ENCODE peak calls at places on chromosomes 13 and 19, in four cellular contexts. G is fibroblast of lung, D is uterus, B is breast epithelium. Y is an unnamed sample.

GRCh38 chr19:6209233-6209632 is 70.5 kb downstream of the MLLT1 start:
- DNase-seq in G (no peak), D (no peak), B (no peak), Y (no peak)

GRCh38 chr13:113499936-113500335 is 9.4 kb upstream of the DCUN1D2 start:
- DNase-seq in B (no peak), G (peak; percentile 73), D (no peak), Y (no peak)

GRCh38 chr19:38499532-38499931 is 66.0 kb downstream of the RYR1 start:
- DNase-seq in D (no peak), G (no peak), B (no peak), Y (no peak)

GRCh38 chr13:48263196-48263595 is 30.2 kb downstream of the ITM2B start:
- DNase-seq in B (no peak), D (no peak), G (peak; percentile 6), Y (no peak)

GRCh38 chr13:27133889-27134288 is 37.7 kb downstream of the USP12 start:
- DNase-seq in B (no peak), D (no peak), G (no peak), Y (no peak)

GRCh38 chr13:72384186-72384823 is 343.1 kb downstream of the MZT1 start:
- DNase-seq in D (no peak), G (no peak), B (no peak), Y (no peak)

GRCh38 chr19:41427647-41428480 is 690 bp upstream of the B3GNT8 start:
- DNase-seq in B (no peak), D (peak; percentile 32), G (no peak), Y (peak; percentile 20)

GRCh38 chr13:76983676-76984075 is 8.2 kb upstream of the CLN5 start:
- DNase-seq in D (no peak), B (no peak), G (no peak), Y (no peak)

GRCh38 chr19:46372901-46373572 is 26.1 kb downstream of the PPP5C start:
- DNase-seq in B (no peak), G (peak; percentile 63), D (no peak), Y (no peak)

GRCh38 chr13:114212096-114212495 is 22.6 kb upstream of the CDC16 start:
- DNase-seq in G (peak; percentile 65), D (no peak), B (no peak), Y (no peak)

GRCh38 chr19:18173054-18173571 is 500 bp upstream of the IFI30 start:
- DNase-seq in B (peak; percentile 41), G (no peak), D (no peak), Y (peak; percentile 56)

GRCh38 chr19:39200066-39200817 is 3.5 kb downstream of the NCCRP1 start:
- DNase-seq in D (no peak), G (no peak), B (no peak), Y (no peak)

GRCh38 chr19:15642807-15643206 is 2.1 kb downstream of the CYP4F3 start:
- DNase-seq in G (no peak), B (no peak), D (no peak), Y (no peak)

GRCh38 chr13:54445865-54446264 is 1417.3 kb downstream of the OLFM4 start:
- DNase-seq in B (no peak), G (no peak), D (no peak), Y (no peak)

GRCh38 chr19:28882818-28883217 is 330.1 kb downstream of the UQCRFS1 start:
- DNase-seq in B (no peak), G (no peak), D (no peak), Y (no peak)

GRCh38 chr13:74229242-74229641 is 95.0 kb upstream of the KLF12 start:
- DNase-seq in G (no peak), B (no peak), D (no peak), Y (no peak)

GRCh38 chr19:4830768-4831265 is 695 bp downstream of the TICAM1 start:
- DNase-seq in D (no peak), B (no peak), G (no peak), Y (no peak)

GRCh38 chr13:36758345-36758744 is 60.7 kb upstream of the RFXAP start:
- DNase-seq in G (no peak), B (no peak), D (no peak), Y (no peak)

GRCh38 chr13:29255567-29255966 is 339.9 kb downstream of the SLC7A1 start:
- DNase-seq in B (no peak), D (no peak), G (no peak), Y (no peak)
- H3K9me3 ChIP-seq in B (no peaks in the 10 kb centered on the region), D (no peaks in the 10 kb centered on the region), G (no peaks in the 10 kb centered on the region), Y (no peaks in the 10 kb centered on the region)

GRCh38 chr13:43116242-43116641 is 92.9 kb downstream of the DNAJC15 start:
- DNase-seq in B (no peak), D (no peak), G (no peak), Y (no peak)
- TF ChIP-seq CTCF in B (no peak), D (no peak), G (no peak), Y (no peak)

DNA sequence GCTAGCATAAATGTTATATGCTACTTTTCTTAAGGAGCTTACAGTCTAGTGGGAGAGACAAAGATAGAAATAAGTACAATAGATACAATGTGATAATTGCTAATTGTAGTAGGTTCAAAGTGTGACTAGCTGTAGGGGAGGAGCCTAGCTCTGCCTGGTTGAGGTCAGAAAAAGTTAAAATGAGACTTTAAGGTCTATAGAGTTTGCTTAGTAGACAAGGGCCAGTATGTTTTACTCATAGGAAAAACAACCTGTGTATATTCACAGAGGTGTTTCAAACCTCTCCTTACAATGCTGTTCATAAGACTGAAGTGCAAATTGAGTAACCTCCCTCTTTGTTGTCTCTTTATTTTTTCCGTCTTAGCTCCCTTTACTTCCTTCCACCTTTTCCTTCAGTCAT is 56.1 kb downstream of the PDS5B start:
- DNase-seq in G (no peak), B (no peak), D (no peak), Y (no peak)
- H3K9me3 ChIP-seq in G (no peaks in the 10 kb centered on the region), B (no peaks in the 10 kb centered on the region), D (no peaks in the 10 kb centered on the region), Y (no peaks in the 10 kb centered on the region)

GRCh38 chr19:8832132-8833021 is at the start of the genes MBD3L1 and ZNF558:
- DNase-seq in G (peak; percentile 97), D (peak; percentile 99), B (peak; percentile 98), Y (peak; percentile 99)
- TF ChIP-seq CTCF in G (no peak), D (peak; percentile 43), B (peak; percentile 27), Y (peak; percentile 33)

GRCh38 chr19:12015753-12016116 is 19.7 kb downstream of the ZNF433 start:
- DNase-seq in G (peak; percentile 15), D (no peak), B (no peak), Y (no peak)
- H3K9me3 ChIP-seq in G (peaks cover 4% of the 10 kb centered on the region), D (no peaks in the 10 kb centered on the region), B (peaks cover 82% of the 10 kb centered on the region), Y (peaks cover 18% of the 10 kb centered on the region)

GRCh38 chr19:3064011-3064330 is 1.7 kb upstream of the TLE5 start:
- DNase-seq in G (no peak), B (no peak), D (no peak), Y (no peak)

GRCh38 chr19:3060852-3061182 is 1.5 kb downstream of the TLE5 start:
- DNase-seq in D (no peak), G (no peak), B (no peak), Y (no peak)

GRCh38 chr19:3062165-3063105 is at the start of gene TLE5:
- DNase-seq in B (no peak), D (peak; percentile 74), G (no peak), Y (peak; percentile 73)

GRCh38 chr19:3059653-3060052 is 2.6 kb downstream of the TLE5 start:
- DNase-seq in D (no peak), B (no peak), G (no peak), Y (no peak)

DNA sequence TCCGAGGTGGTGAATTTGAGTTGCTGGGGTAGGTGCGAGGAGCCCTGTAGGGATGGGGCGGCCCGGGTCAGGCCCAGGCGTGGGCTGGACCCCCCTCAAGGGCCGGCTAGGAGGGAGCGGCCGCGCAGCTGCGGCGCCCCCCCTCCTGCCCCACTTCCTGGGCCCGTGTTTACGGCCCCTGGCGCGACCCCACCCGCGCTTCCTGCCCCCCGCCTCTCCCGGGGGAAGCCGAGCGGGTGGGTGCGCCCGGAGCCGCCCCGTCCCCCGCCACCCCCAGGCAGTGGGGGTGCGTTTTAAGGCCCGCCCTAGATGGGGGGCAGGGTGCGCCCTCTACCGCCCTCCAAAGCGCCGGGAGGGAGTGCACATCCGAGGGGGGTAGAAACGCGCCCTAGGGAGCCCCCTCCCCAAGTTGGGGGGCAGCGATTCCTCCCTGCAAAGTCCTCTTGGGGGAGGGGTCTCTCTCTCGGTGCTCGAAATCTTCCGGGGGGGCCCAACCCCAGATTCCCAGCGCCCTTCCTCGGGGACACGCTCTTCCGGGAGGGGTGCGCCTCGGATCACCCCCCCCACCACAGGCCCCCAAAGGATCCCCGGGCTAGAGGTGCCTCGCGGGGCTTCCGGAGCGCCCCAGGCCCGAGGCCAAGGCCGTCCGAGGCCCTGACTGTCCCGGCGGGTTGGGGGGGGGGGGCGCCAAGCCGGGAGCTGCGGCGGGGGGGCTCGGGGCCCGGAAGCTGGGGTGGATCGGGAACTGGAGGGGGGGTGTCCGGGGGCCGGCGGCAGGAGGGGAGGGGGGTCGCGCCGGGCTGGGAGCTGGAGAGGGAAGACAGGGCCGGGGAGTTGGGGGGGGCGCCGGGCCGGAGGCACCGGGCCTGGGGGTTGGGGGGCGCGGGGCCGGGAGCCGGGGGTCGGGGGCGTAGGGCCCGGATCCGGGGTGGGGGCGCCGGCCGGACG is 807 bp downstream of the TLE5 start:
- DNase-seq in G (peak; percentile 42), D (peak; percentile 77), B (no peak), Y (peak; percentile 60)
- TF ChIP-seq CTCF in G (peak; percentile 25), D (peak; percentile 31), B (peak; percentile 15), Y (peak; percentile 39)

GRCh38 chr13:25901460-25902376 is 150.1 kb downstream of the SHISA2 start:
- DNase-seq in G (peak; percentile 87), B (no peak), D (no peak), Y (no peak)

GRCh38 chr13:25898991-25899390 is 152.8 kb downstream of the SHISA2 start:
- DNase-seq in D (no peak), B (no peak), G (no peak), Y (no peak)

GRCh38 chr13:25902946-25903345 is 148.9 kb downstream of the SHISA2 start:
- DNase-seq in D (no peak), G (no peak), B (no peak), Y (no peak)

GRCh38 chr13:25899464-25899863 is 152.4 kb downstream of the SHISA2 start:
- DNase-seq in G (no peak), B (no peak), D (no peak), Y (no peak)

GRCh38 chr13:25899952-25900351 is 151.9 kb downstream of the SHISA2 start:
- DNase-seq in D (no peak), G (no peak), B (no peak), Y (no peak)
- H3K9me3 ChIP-seq in D (no peaks in the 10 kb centered on the region), G (no peaks in the 10 kb centered on the region), B (no peaks in the 10 kb centered on the region), Y (no peaks in the 10 kb centered on the region)

GRCh38 chr19:52690395-52691214 is 44.2 kb downstream of the ZNF611 start:
- DNase-seq in B (peak; percentile 94), D (peak; percentile 94), G (peak; percentile 96), Y (peak; percentile 92)
- TF ChIP-seq CTCF in B (peak; percentile 29), D (peak; percentile 34), G (no peak), Y (peak; percentile 24)

GRCh38 chr19:21352830-21353229 is 6.0 kb upstream of the ZNF738 start:
- DNase-seq in G (no peak), B (no peak), D (no peak), Y (no peak)
- H3K9me3 ChIP-seq in G (no peaks in the 10 kb centered on the region), B (no peaks in the 10 kb centered on the region), D (no peaks in the 10 kb centered on the region), Y (no peaks in the 10 kb centered on the region)

Y was measured in cardiac muscle cell.